ENCODE peak calls at places on chromosomes 16 and 17, in six cellular contexts. G is effector CD8-positive, alpha-beta T cell; D is heart left ventricle; T is activated CD4-positive, alpha-beta T cell treated with anti-CD3 and anti-CD28 coated beads, Interleukin-2, amount 10 ng/mL, durations not matched to agents 7 days and 5 days; N is skeletal muscle cell; M is lower lobe of right lung. C is an unnamed sample.
A peak's percentile ranks its signal among the peaks of the same experiment; 100 is the strongest.

GRCh38 chr17:6489016-6489550 is 44.8 kb downstream of the PIMREG start:
- DNase-seq in G (no peak), D (no peak), T (no peak), N (no peak), M (peak; percentile 12), C (no peak)

GRCh38 chr17:56890906-56891674 is 22.8 kb downstream of the TRIM25 start:
- DNase-seq in G (no peak), D (no peak), T (no peak), N (no peak), M (no peak), C (no peak)

GRCh38 chr16:4026854-4027253 is 89.4 kb downstream of the ADCY9 start:
- DNase-seq in G (no peak), D (no peak), T (no peak), N (no peak), M (no peak), C (no peak)

GRCh38 chr16:67101683-67102082 is 8.1 kb upstream of the PHAF1 start:
- DNase-seq in G (no peak), D (no peak), T (no peak), N (no peak), M (no peak), C (no peak)

GRCh38 chr17:21231533-21231932 is 17.6 kb upstream of the TMEM11 start:
- DNase-seq in G (no peak), D (no peak), T (no peak), N (no peak), M (no peak), C (no peak)

GRCh38 chr17:62644487-62645173 is 17.2 kb downstream of the MRC2 start:
- DNase-seq in G (no peak), D (no peak), T (no peak), N (no peak), M (no peak), C (no peak)

GRCh38 chr16:1747934-1748333 is 23.4 kb downstream of the NME3 start:
- DNase-seq in G (no peak), D (no peak), T (no peak), N (no peak), M (no peak), C (no peak)

GRCh38 chr17:27542841-27543463 is 86.7 kb downstream of the KSR1 start:
- DNase-seq in G (no peak), D (no peak), T (no peak), N (no peak), M (no peak), C (no peak)

GRCh38 chr16:56594292-56594619 is 4.9 kb downstream of the MT3 start:
- DNase-seq in G (no peak), D (no peak), T (no peak), N (no peak), M (no peak), C (no peak)

C was measured in psoas muscle.